ENCODE peak calls at places on chromosome 13, in seven cellular contexts. Y, G, T, W, P, H and M are unnamed samples.

GRCh38 chr13:105799155-105799554 is 736.3 kb downstream of the EFNB2 start:
- DNase-seq in Y (no peak), G (no peak), T (no peak), W (no peak), P (no peak), H (no peak), M (no peak)

GRCh38 chr13:97189943-97190342 is 32.2 kb upstream of the MBNL2 start:
- DNase-seq in Y (no peak), G (no peak), T (no peak), W (no peak), P (no peak), H (no peak), M (no peak)

GRCh38 chr13:53311561-53311960 is 282.9 kb downstream of the OLFM4 start:
- DNase-seq in Y (no peak), G (no peak), T (no peak), W (no peak), P (no peak), H (no peak), M (no peak)

GRCh38 chr13:109725297-109725696 is 61.1 kb downstream of the IRS2 start:
- DNase-seq in Y (no peak), G (no peak), T (peak), W (no peak), P (no peak), H (no peak), M (no peak)

GRCh38 chr13:94309997-94310842 is 169.3 kb downstream of the DCT start:
- DNase-seq in Y (peak), G (peak), T (no peak), W (no peak), P (peak), H (peak), M (no peak)

GRCh38 chr13:51895906-51896888 is 34.4 kb downstream of the CCDC70 start:
- DNase-seq in Y (peak), G (peak), T (peak), W (peak), P (no peak), H (no peak), M (peak)

GRCh38 chr13:58852076-58852475 is 1220.5 kb downstream of the PCDH17 start:
- DNase-seq in Y (peak), G (no peak), T (no peak), W (no peak), P (no peak), H (no peak), M (no peak)

GRCh38 chr13:73844986-73845385 is 289.2 kb downstream of the KLF12 start:
- DNase-seq in Y (peak), G (no peak), T (no peak), W (no peak), P (no peak), H (no peak), M (no peak)

GRCh38 chr13:66397133-66397532 is 833.0 kb downstream of the PCDH9 start:
- DNase-seq in Y (no peak), G (no peak), T (no peak), W (no peak), P (no peak), H (no peak), M (no peak)

GRCh38 chr13:113001251-113002140 is 32.5 kb downstream of the MCF2L start:
- DNase-seq in Y (peak), G (peak), T (peak), W (no peak), P (no peak), H (no peak), M (no peak)

GRCh38 chr13:49098198-49098597 is 121.9 kb upstream of the MLNR start:
- DNase-seq in Y (peak), G (peak), T (no peak), W (no peak), P (peak), H (no peak), M (no peak)